ENCODE peak calls at places on chromosomes 2 and 18, in nine cellular contexts. E is breast epithelium, J is prostate gland, M is stomach, H is HCT116, X is HL-60, B is esophagus muscularis mucosa, U is Panc1, Z is GM23338. F is an unnamed sample.

GRCh38 chr2:64952113-64952895 is 36.9 kb upstream of the SLC1A4 start:
- DNase-seq in X (no peak), J (no peak), B (no peak), Z (no peak), U (no peak), M (no peak), H (no peak), E (no peak), F (no peak)

GRCh38 chr2:218405365-218406208 is 5.9 kb downstream of the CTDSP1 start:
- DNase-seq in E (no peak), X (no peak), Z (peak), U (no peak), M (no peak), J (no peak), H (no peak), B (no peak), F (no peak)

GRCh38 chr2:178553047-178553446 is 72.8 kb downstream of the PLEKHA3 start:
- DNase-seq in J (no peak), H (no peak), B (no peak), X (no peak), U (peak), Z (no peak), M (no peak), E (no peak), F (peak)

GRCh38 chr2:238294393-238295143 is 6.2 kb upstream of the PER2 start:
- DNase-seq in B (no peak), H (no peak), M (peak), X (no peak), Z (no peak), J (no peak), U (no peak), E (no peak), F (no peak)

GRCh38 chr18:8151176-8151575 is 458.1 kb upstream of the RAB12 start:
- DNase-seq in M (no peak), H (no peak), X (no peak), J (no peak), E (no peak), U (no peak), Z (no peak), B (no peak), F (no peak)

GRCh38 chr18:49859725-49860124 is 46.4 kb upstream of the ACAA2 start:
- DNase-seq in X (no peak), B (no peak), H (no peak), U (no peak), J (no peak), E (no peak), M (peak), Z (no peak), F (no peak)

GRCh38 chr2:88239781-88240180 is 69.6 kb downstream of the THNSL2 start:
- DNase-seq in U (no peak), Z (no peak), M (no peak), H (no peak), X (no peak), B (no peak), J (no peak), E (no peak), F (no peak)

GRCh38 chr2:27177441-27178351 is 28.9 kb downstream of the TCF23 start:
- DNase-seq in U (no peak), M (no peak), E (no peak), H (no peak), J (no peak), X (no peak), B (no peak), Z (no peak), F (no peak)

GRCh38 chr18:22563098-22563707 is 145.5 kb upstream of the CTAGE1 start:
- DNase-seq in B (no peak), Z (peak), X (peak), H (peak), M (peak), E (peak), U (peak), J (peak), F (peak)

GRCh38 chr2:117828870-117829269 is 14.4 kb downstream of the DDX18 start:
- DNase-seq in Z (no peak), B (no peak), X (no peak), U (no peak), E (no peak), J (no peak), M (no peak), H (no peak), F (no peak)

GRCh38 chr2:241846406-241846805 is 12.3 kb downstream of the PDCD1 start:
- DNase-seq in X (no peak), B (no peak), U (no peak), J (no peak), Z (no peak), M (no peak), H (no peak), E (no peak), F (no peak)

GRCh38 chr2:181573140-181573736 is 83.7 kb downstream of the CERKL start:
- DNase-seq in U (no peak), E (no peak), M (no peak), J (no peak), H (peak), X (no peak), B (no peak), Z (peak), F (peak)

GRCh38 chr2:9939587-9940485 is 11.7 kb upstream of the GRHL1 start:
- DNase-seq in B (no peak), U (no peak), E (no peak), M (no peak), Z (no peak), J (no peak), H (no peak), X (no peak), F (no peak)

GRCh38 chr18:5296706-5297320 is 1.3 kb upstream of the ZBTB14 start:
- DNase-seq in X (peak), M (peak), B (peak), J (peak), Z (peak), U (peak), E (peak), H (peak), F (peak)

GRCh38 chr18:5294113-5294617 is 1.4 kb downstream of the ZBTB14 start:
- DNase-seq in Z (no peak), B (no peak), E (peak), H (no peak), U (no peak), X (no peak), J (peak), M (peak), F (peak)

GRCh38 chr18:5295981-5296705 is 617 bp upstream of the ZBTB14 start:
- DNase-seq in Z (peak), B (peak), H (peak), E (peak), M (peak), U (peak), X (peak), J (peak), F (peak)

GRCh38 chr18:5295231-5295920 is at the start of gene ZBTB14:
- DNase-seq in B (no peak), M (peak), E (peak), Z (peak), X (peak), H (no peak), J (peak), U (no peak), F (no peak)

GRCh38 chr18:5294618-5295230 is 802 bp downstream of the ZBTB14 start:
- DNase-seq in Z (peak), H (no peak), B (no peak), E (no peak), X (peak), M (peak), U (no peak), J (peak), F (peak)
- TF ChIP-seq POLR2AphosphoS5 in Z (no peak), H (no peak), B (no peak), E (peak), X (peak), M (peak), U (no peak), J (no peak), F (peak)

GRCh38 chr18:57190026-57190425 is 43.1 kb downstream of the BOD1L2 start:
- DNase-seq in H (no peak), Z (no peak), E (no peak), J (no peak), B (peak), M (no peak), X (no peak), U (no peak), F (no peak)
- TF ChIP-seq POLR2AphosphoS5 in H (no peak), Z (no peak), E (no peak), J (no peak), B (no peak), M (no peak), X (no peak), U (no peak), F (no peak)

GRCh38 chr2:54318810-54319209 is 62.8 kb upstream of the TSPYL6 start:
- DNase-seq in M (no peak), X (no peak), J (no peak), E (no peak), H (no peak), B (no peak), U (no peak), Z (no peak), F (no peak)
- TF ChIP-seq POLR2AphosphoS5 in M (no peak), X (no peak), J (no peak), E (no peak), H (no peak), B (no peak), U (no peak), Z (no peak), F (no peak)

GRCh38 chr2:81194581-81194980 is 890.0 kb upstream of the LRRTM1 start:
- DNase-seq in H (no peak), E (no peak), Z (no peak), J (no peak), B (no peak), U (no peak), X (no peak), M (no peak), F (no peak)
- TF ChIP-seq POLR2AphosphoS5 in H (no peak), E (no peak), Z (no peak), J (no peak), B (no peak), U (no peak), X (no peak), M (no peak), F (no peak)

GRCh38 chr2:1693723-1694122 is 50.6 kb downstream of the PXDN start:
- DNase-seq in X (no peak), Z (no peak), U (no peak), J (no peak), H (no peak), E (no peak), M (no peak), B (no peak), F (no peak)

GRCh38 chr2:1692342-1692741 is 52.0 kb downstream of the PXDN start:
- DNase-seq in X (no peak), H (no peak), J (no peak), M (peak), E (no peak), B (no peak), U (no peak), Z (no peak), F (no peak)

GRCh38 chr2:1697601-1698000 is 46.7 kb downstream of the PXDN start:
- DNase-seq in Z (no peak), H (no peak), X (no peak), E (no peak), J (no peak), U (no peak), B (no peak), M (peak), F (no peak)

GRCh38 chr2:1696472-1696871 is 47.8 kb downstream of the PXDN start:
- DNase-seq in E (no peak), X (no peak), H (no peak), J (no peak), Z (no peak), B (no peak), U (no peak), M (no peak), F (no peak)

DNA sequence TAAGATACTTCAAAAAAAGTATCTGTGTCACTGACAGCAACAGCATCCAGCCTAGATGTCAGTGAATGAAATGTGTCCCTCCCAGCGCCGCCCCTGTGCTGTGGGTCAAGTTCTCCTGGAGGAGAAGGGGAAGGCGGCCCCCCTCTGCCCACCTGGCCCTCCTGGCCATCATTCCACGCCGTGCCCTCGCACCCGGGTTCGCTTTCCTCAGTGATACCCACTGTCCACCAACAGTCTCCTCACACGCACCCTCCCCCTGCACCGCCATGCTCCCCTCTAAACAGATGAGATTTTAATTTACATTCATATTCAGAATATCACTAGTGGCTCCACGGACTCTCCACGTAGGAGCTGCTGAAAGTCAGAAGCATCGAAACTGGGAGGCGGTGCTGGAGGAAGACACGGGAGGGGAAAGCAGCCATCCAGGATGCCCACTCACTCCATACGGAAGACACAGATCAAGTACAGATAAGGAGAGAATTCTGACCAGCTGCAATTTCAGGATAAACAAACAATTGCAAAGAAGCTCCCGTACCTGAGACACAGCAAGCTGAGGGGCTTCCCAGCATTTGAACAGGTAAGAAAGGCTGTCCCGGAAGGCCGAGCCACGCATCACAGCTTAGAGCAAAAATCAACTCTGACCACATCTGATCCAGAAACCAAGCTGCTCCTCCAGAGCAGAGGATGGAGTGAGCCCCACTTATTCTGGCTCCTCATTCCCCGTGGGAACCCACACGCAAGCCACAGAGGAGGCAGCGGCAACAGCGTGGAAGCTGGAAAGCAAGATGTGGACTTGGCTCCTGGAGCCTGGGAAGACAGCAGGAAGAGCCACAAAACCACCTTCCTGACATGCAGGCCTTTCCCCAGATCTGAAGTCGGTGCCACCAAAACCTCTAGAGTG is 49.7 kb downstream of the PXDN start:
- DNase-seq in E (no peak), B (no peak), M (no peak), Z (no peak), X (no peak), J (no peak), H (no peak), U (no peak), F (no peak)
- TF ChIP-seq POLR2AphosphoS5 in E (no peak), B (no peak), M (no peak), Z (no peak), X (no peak), J (no peak), H (no peak), U (no peak), F (no peak)

GRCh38 chr2:239958366-239958765 is 66.8 kb downstream of the NDUFA10 start:
- DNase-seq in Z (no peak), X (no peak), E (no peak), U (no peak), J (no peak), M (no peak), B (no peak), H (no peak), F (no peak)
- TF ChIP-seq POLR2AphosphoS5 in Z (no peak), X (no peak), E (no peak), U (no peak), J (no peak), M (no peak), B (no peak), H (no peak), F (no peak)

DNA sequence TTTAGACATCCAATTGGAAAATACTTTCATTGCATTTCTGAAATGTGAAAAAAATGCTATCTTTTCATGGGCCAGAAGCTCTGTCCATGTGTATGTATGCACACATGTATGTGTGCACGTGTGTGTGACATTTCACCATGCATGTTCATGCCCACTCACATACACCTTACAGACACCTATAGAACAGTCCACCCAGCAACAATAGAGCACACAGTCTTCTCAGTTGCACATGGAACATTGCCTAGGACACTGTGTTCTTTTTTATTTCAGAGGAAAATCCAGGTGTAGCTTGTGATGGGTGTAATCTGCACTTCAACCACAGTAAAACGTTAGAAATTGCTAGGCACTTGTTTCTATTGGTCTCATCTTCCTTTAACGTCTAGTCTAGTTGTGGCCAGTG is 114.8 kb upstream of the RGPD4 start:
- DNase-seq in U (no peak), E (no peak), B (no peak), M (no peak), Z (no peak), H (no peak), X (no peak), J (no peak), F (no peak)
- TF ChIP-seq POLR2AphosphoS5 in U (no peak), E (no peak), B (no peak), M (no peak), Z (no peak), H (no peak), X (no peak), J (no peak), F (no peak)

GRCh38 chr2:227504700-227505099 is 32.7 kb downstream of the AGFG1 start:
- DNase-seq in M (no peak), B (no peak), Z (no peak), U (no peak), H (no peak), E (no peak), X (no peak), J (no peak), F (no peak)
- TF ChIP-seq POLR2AphosphoS5 in M (no peak), B (no peak), Z (no peak), U (no peak), H (no peak), E (no peak), X (no peak), J (no peak), F (no peak)